ENCODE peak calls at places on chromosomes 6 and 20, in seven cellular contexts. A is fibroblast of villous mesenchyme; C is fibroblast of mammary gland; G is WERI-Rb-1; U is right cardiac atrium; F is mucosa of descending colon; W is CD8-positive, alpha-beta T cell. S is an unnamed sample.
A peak's percentile ranks its signal among the peaks of the same experiment; 100 is the strongest.

GRCh38 chr6:14108571-14109410 is 8.8 kb upstream of the CD83 start:
- DNase-seq in F (peak; percentile 58), A (no peak), G (no peak), W (no peak), C (no peak), U (no peak), S (no peak)

GRCh38 chr6:144219056-144219685 is 66.0 kb upstream of the UTRN start:
- DNase-seq in F (no peak), G (no peak), A (peak; percentile 63), U (no peak), C (peak; percentile 72), W (no peak), S (peak; percentile 44)

GRCh38 chr6:127147576-127147975 is 29.1 kb downstream of the RSPO3 start:
- DNase-seq in A (no peak), C (no peak), G (no peak), U (no peak), W (no peak), F (no peak), S (no peak)

GRCh38 chr20:49572857-49573256 is 4.9 kb upstream of the PTGIS start:
- DNase-seq in G (no peak), C (no peak), U (no peak), W (no peak), A (no peak), F (no peak), S (peak; percentile 48)

GRCh38 chr6:168365422-168366165 is 46.0 kb upstream of the DACT2 start:
- DNase-seq in G (no peak), F (peak; percentile 27), C (no peak), U (no peak), A (no peak), W (no peak), S (no peak)

GRCh38 chr20:63968928-63969760 is 586 bp downstream of the ZNF512B start:
- DNase-seq in W (no peak), F (peak; percentile 57), C (no peak), G (no peak), A (no peak), U (peak; percentile 80), S (peak; percentile 56)

GRCh38 chr20:31608256-31608980 is 3.3 kb downstream of the ID1 start:
- DNase-seq in A (peak; percentile 86), C (peak; percentile 58), F (peak; percentile 91), W (no peak), U (peak; percentile 92), G (peak; percentile 87), S (peak; percentile 93)

GRCh38 chr6:170423814-170424633 is 117.5 kb downstream of the FAM120B start:
- DNase-seq in F (no peak), C (no peak), G (no peak), W (no peak), A (no peak), U (no peak), S (no peak)

GRCh38 chr6:17281100-17281496 is at the start of gene RBM24:
- DNase-seq in W (no peak), U (peak; percentile 80), F (peak; percentile 79), G (peak; percentile 91), C (peak; percentile 63), A (peak; percentile 73), S (peak; percentile 91)

GRCh38 chr6:142306736-142307135 is 4.9 kb downstream of the ADGRG6 start:
- DNase-seq in C (no peak), G (no peak), U (no peak), W (no peak), A (no peak), F (no peak), S (no peak)

GRCh38 chr6:82436740-82437139 is 73.1 kb downstream of the TPBG start:
- DNase-seq in U (no peak), G (no peak), A (no peak), C (no peak), W (no peak), F (no peak), S (no peak)

GRCh38 chr6:115544765-115545409 is 515.8 kb downstream of the FRK start:
- DNase-seq in F (peak; percentile 21), A (no peak), G (no peak), U (no peak), W (no peak), C (peak; percentile 25), S (no peak)

GRCh38 chr6:135093578-135093977 is 39.0 kb upstream of the HBS1L start:
- DNase-seq in W (no peak), G (no peak), U (no peak), C (no peak), F (no peak), A (no peak), S (no peak)

GRCh38 chr6:38933426-38933825 is 115.2 kb upstream of the GLP1R start:
- DNase-seq in W (no peak), C (peak; percentile 9), A (peak; percentile 1), F (no peak), G (peak; percentile 19), U (no peak), S (no peak)

GRCh38 chr6:37260063-37260843 is 2.3 kb upstream of the TMEM217 start:
- DNase-seq in F (no peak), U (no peak), C (no peak), W (no peak), A (no peak), G (no peak), S (no peak)
- H3K4me3 ChIP-seq in F (no peak overlapping the region), U (no peak overlapping the region), C (no peak overlapping the region), W (no peak overlapping the region), A (no peak overlapping the region), G (no peak overlapping the region), S (no peak overlapping the region)

DNA sequence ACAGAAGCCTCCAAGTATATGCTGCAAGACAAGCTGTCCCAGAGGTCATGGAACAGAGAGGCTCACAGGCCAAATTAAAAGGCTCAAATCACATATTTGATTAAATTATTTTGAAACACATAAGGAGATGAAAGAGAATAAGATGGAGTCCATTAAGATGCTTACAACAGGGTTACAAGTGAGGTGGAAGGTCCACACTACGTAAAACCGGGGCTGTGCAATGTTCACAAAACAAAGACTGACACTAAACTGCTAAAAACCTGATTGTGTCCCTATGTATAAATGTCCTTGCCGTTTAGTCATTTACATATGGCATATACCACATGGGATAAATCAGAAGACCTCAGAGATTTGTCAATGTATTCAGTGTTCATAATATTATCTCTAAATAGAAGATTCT is 51.7 kb upstream of the RIPOR2 start:
- DNase-seq in A (no peak), W (no peak), C (no peak), F (no peak), U (no peak), G (no peak), S (no peak)
- H3K4me3 ChIP-seq in A (no peak overlapping the region), W (no peak overlapping the region), C (no peak overlapping the region), F (no peak overlapping the region), U (no peak overlapping the region), G (no peak overlapping the region), S (no peak overlapping the region)

GRCh38 chr20:44585042-44585968 is 2.9 kb downstream of the PKIG start:
- DNase-seq in C (no peak), A (no peak), F (no peak), U (no peak), W (no peak), G (no peak), S (no peak)
- H3K4me3 ChIP-seq in C (no peak overlapping the region), A (peak overlapping the region; percentile 76), F (no peak overlapping the region), U (peak overlapping the region; percentile 86), W (no peak overlapping the region), G (no peak overlapping the region), S (no peak overlapping the region)

DNA sequence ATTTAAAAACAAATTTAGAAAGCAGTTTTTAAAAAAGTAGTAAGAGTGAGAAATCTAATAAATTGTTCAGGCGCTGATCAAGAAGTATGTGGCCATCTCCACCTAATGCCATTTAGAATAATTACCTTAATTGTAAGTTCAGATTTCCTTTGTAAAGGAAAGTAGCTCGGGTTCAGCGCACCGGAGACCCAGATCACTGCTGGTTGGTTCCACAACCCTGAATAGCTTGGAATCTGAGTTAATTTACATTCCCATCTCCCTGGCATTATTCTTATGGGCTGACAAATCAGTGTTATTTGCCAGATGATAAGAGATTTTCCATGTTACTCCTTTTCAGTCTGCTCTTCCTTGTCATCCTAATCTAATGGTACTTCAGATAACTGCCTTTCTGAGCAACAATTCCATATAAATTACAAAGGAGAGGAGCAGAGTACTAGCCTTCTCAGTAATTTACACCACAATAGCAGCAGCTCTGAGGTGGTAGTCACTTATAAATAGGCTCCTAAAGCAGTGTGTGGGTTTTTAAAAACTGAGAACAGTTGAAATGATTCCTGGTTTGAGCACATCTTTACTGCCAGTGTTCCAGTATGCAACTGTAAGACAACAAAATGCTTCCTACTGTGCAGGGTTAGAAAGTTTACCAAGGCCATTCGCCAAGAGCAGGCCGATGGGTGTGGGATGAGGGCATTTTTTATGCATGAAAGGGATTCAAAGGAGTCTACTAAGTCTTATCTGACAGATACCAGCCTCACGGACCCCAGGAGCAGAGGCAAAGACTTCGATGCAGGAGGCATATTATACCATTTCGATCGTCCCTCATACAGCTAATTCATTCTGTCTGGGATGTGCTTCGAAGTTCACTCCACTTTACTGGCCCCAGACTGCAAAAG is 89.7 kb downstream of the NDUFAF5 start:
- DNase-seq in C (no peak), W (no peak), U (no peak), G (no peak), A (no peak), F (no peak), S (peak; percentile 52)
- H3K4me3 ChIP-seq in C (no peak overlapping the region), W (no peak overlapping the region), U (no peak overlapping the region), G (no peak overlapping the region), A (no peak overlapping the region), F (no peak overlapping the region), S (no peak overlapping the region)

GRCh38 chr6:162852192-162852591 is 124.4 kb downstream of the PACRG start:
- DNase-seq in F (no peak), G (no peak), C (no peak), U (no peak), A (no peak), W (no peak), S (no peak)

GRCh38 chr6:162856885-162857284 is 129.1 kb downstream of the PACRG start:
- DNase-seq in A (peak; percentile 69), W (no peak), G (peak; percentile 77), U (no peak), C (peak; percentile 92), F (no peak), S (peak; percentile 88)

GRCh38 chr6:162852810-162853577 is 125.2 kb downstream of the PACRG start:
- DNase-seq in A (no peak), C (no peak), U (no peak), G (no peak), F (no peak), W (no peak), S (peak; percentile 52)

GRCh38 chr6:162854734-162855191 is 127.0 kb downstream of the PACRG start:
- DNase-seq in F (no peak), C (no peak), A (no peak), G (peak; percentile 95), W (no peak), U (no peak), S (peak; percentile 23)

DNA sequence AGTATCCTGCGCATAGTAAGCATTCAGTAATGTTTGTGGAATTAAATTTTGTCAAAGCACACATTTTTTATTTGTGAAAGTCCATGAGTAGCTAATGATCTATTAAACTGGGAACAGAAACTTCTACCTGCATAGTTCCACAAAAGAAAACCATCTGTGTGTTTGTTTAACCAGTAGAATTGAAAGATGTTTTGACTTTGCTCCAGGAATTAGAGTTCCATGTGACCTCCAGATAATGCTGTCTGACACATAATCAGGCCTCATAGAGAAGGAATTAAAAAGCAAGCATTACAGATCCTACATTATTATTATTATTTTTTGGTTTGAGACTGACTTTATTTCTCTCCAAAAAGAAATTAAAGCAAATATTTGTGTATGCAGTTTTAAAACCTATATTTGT is 126.5 kb downstream of the PACRG start:
- DNase-seq in F (no peak), W (no peak), G (no peak), A (no peak), U (no peak), C (no peak), S (no peak)
- H3K4me3 ChIP-seq in F (no peak overlapping the region), W (no peak overlapping the region), G (peak overlapping the region; percentile 63), A (no peak overlapping the region), U (no peak overlapping the region), C (no peak overlapping the region), S (no peak overlapping the region)

GRCh38 chr6:43768983-43769525 is 957 bp upstream of the VEGFA start:
- DNase-seq in W (no peak), G (no peak), C (peak; percentile 99), U (peak; percentile 93), A (peak; percentile 55), F (peak; percentile 77), S (peak; percentile 29)
- H3K4me3 ChIP-seq in W (no peak overlapping the region), G (no peak overlapping the region), C (no peak overlapping the region), U (no peak overlapping the region), A (no peak overlapping the region), F (no peak overlapping the region), S (no peak overlapping the region)